ENCODE peak calls at places on chromosomes 5 and 9, in eight cellular contexts. J is MM.1S, W is WTC11, O is cardiac fibroblast, V is PC-9, H is GM20000, Z is endothelial cell, G is breast epithelium. B is an unnamed sample.

GRCh38 chr9:136921718-136922117 is 22.8 kb downstream of the FBXW5 start:
- DNase-seq in W (no peak), G (no peak), H (no peak), O (no peak), V (no peak), Z (no peak), J (no peak), B (no peak)

GRCh38 chr9:18346761-18347160 is 127.2 kb upstream of the ADAMTSL1 start:
- DNase-seq in Z (no peak), H (no peak), V (no peak), O (no peak), W (no peak), J (no peak), G (no peak), B (no peak)

GRCh38 chr5:107487056-107487461 is 183.7 kb downstream of the EFNA5 start:
- DNase-seq in W (no peak), H (no peak), O (peak; percentile 71), V (no peak), Z (no peak), G (no peak), J (no peak), B (no peak)

GRCh38 chr9:78296893-78297671 is at the start of gene PSAT1:
- DNase-seq in Z (peak; percentile 87), J (peak; percentile 93), O (peak; percentile 95), H (peak; percentile 97), V (peak; percentile 96), W (peak; percentile 96), G (peak; percentile 68), B (peak; percentile 89)

GRCh38 chr5:80781356-80781755 is 126.6 kb upstream of the DHFR start:
- DNase-seq in J (no peak), H (no peak), W (no peak), Z (no peak), O (peak; percentile 7), G (no peak), V (peak; percentile 50), B (peak; percentile 64)

GRCh38 chr5:138438724-138439536 is at the start of gene REEP2:
- DNase-seq in W (peak; percentile 74), G (no peak), J (peak; percentile 65), O (peak; percentile 54), V (peak; percentile 36), Z (peak; percentile 65), H (peak; percentile 94), B (peak; percentile 64)

GRCh38 chr9:120619751-120620655 is 40.0 kb upstream of the CDK5RAP2 start:
- DNase-seq in V (peak; percentile 49), O (peak; percentile 81), W (peak; percentile 51), Z (peak; percentile 56), H (peak; percentile 70), J (peak; percentile 61), G (no peak), B (peak; percentile 54)

GRCh38 chr5:81965510-81965909 is 6.3 kb upstream of the ATG10 start:
- DNase-seq in J (no peak), V (no peak), H (no peak), O (peak; percentile 16), W (no peak), Z (no peak), G (no peak), B (no peak)

GRCh38 chr5:76111510-76112174 is 28.5 kb downstream of the SV2C start:
- DNase-seq in G (no peak), H (no peak), W (no peak), O (no peak), V (no peak), Z (no peak), J (no peak), B (peak; percentile 13)

GRCh38 chr5:73274870-73275756 is 102.1 kb downstream of the TMEM174 start:
- DNase-seq in H (no peak), W (no peak), J (no peak), Z (no peak), O (peak; percentile 31), G (no peak), V (no peak), B (no peak)

GRCh38 chr5:126819253-126819652 is 42.3 kb downstream of the LMNB1 start:
- DNase-seq in V (no peak), H (no peak), W (no peak), O (no peak), Z (no peak), J (no peak), G (no peak), B (no peak)

GRCh38 chr5:158511454-158511853 is 588.3 kb downstream of the EBF1 start:
- DNase-seq in J (no peak), O (no peak), G (no peak), H (peak; percentile 36), Z (no peak), W (no peak), V (no peak), B (no peak)

GRCh38 chr9:76374702-76375543 is 19.3 kb downstream of the RFK start:
- DNase-seq in G (no peak), H (no peak), W (peak; percentile 33), J (no peak), V (peak; percentile 85), O (peak; percentile 88), Z (peak; percentile 23), B (peak; percentile 80)

GRCh38 chr9:98951967-98952366 is 8.3 kb downstream of the COL15A1 start:
- DNase-seq in V (no peak), H (no peak), Z (no peak), W (no peak), G (no peak), O (no peak), J (no peak), B (no peak)

GRCh38 chr5:143968071-143968878 is 156.3 kb downstream of the HMHB1 start:
- DNase-seq in G (no peak), O (peak; percentile 59), J (peak; percentile 69), H (peak; percentile 44), V (peak; percentile 21), W (no peak), Z (no peak), B (peak; percentile 34)

GRCh38 chr9:107280543-107280942 is 2.5 kb upstream of the RAD23B start:
- DNase-seq in W (no peak), H (no peak), Z (no peak), O (no peak), V (peak; percentile 42), G (no peak), J (no peak), B (no peak)

GRCh38 chr9:88803551-88804288 is 187.5 kb upstream of the S1PR3 start:
- DNase-seq in O (peak; percentile 54), V (peak; percentile 55), J (no peak), Z (no peak), G (no peak), H (no peak), W (no peak), B (peak; percentile 4)

GRCh38 chr9:18447131-18447530 is 26.8 kb upstream of the ADAMTSL1 start:
- DNase-seq in W (no peak), O (no peak), Z (no peak), J (no peak), H (no peak), G (no peak), V (no peak), B (no peak)

DNA sequence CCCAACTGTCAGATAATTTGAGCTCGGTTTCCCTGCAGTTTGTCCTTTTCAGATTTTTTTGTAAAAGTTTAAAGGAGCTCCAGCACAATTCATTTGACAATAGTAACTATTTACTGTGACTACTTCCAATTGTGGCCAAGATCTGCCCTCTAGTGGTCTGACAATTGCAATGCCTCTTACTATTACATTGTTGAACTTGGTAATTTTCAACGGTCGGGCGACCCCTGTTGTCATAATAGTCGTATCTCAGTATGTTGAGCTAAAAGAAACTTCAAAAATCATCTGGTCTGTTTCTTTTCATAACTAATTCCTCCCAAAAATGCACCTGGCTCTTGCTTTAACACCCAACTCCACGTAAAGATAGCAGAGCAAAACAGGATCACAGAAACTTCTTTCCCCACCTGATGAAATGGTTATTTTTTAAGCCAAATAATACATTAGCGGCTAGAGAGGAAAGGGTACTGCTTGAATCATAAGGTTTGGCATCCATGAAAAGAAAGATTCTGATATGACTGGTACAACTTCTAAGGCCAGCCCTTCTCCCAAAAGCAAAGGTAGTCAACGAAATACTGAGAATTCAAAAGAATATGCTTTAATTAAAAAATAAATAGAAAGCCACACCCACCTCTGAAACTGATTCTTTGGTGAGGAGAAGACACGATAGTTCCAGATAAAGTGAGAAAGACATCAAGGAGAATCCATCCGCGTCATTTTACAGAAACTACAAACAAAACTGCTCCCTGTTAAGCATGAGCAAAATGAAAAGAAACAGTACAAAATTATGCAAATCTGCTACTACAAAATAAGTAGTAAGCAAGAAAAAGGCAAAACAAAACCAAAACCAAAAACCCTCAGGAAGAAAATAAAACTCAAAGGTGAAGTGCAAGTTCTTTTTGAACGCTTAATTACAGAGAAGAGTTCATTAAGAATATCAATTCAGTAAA is 76.9 kb upstream of the HTR4 start:
- DNase-seq in W (peak; percentile 59), V (peak; percentile 65), H (peak; percentile 52), J (peak; percentile 92), G (no peak), Z (peak; percentile 74), O (peak; percentile 94), B (peak; percentile 82)
- TF ChIP-seq CTCF in W (peak; percentile 64), V (peak; percentile 95), H (peak; percentile 90), J (peak; percentile 98), G (peak; percentile 79), Z (peak; percentile 95), O (peak; percentile 80), B (peak; percentile 91)

DNA sequence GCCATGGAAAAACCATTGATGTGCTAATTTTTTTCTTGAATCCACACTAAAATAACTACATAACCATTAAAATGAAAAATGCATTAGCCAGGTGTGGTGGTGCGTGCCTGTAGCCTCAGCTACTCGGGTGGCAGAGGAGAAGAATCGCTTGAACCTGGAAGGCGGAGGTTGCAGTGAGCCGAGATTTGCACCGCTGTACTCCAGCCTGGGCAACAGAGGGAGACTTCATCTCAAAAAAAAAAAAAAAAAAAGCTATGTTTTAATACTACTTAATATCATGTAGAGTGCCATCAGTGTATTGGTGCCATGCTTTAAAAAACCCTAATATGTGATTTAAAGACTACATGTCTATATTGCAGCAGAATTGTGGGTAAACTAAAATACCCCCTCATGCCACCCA is 58.9 kb downstream of the NDFIP1 start:
- DNase-seq in G (no peak), O (no peak), Z (no peak), W (no peak), J (no peak), V (no peak), H (no peak), B (no peak)
- TF ChIP-seq CTCF in G (no peak), O (peak; percentile 11), Z (no peak), W (no peak), J (no peak), V (peak; percentile 31), H (no peak), B (no peak)

DNA sequence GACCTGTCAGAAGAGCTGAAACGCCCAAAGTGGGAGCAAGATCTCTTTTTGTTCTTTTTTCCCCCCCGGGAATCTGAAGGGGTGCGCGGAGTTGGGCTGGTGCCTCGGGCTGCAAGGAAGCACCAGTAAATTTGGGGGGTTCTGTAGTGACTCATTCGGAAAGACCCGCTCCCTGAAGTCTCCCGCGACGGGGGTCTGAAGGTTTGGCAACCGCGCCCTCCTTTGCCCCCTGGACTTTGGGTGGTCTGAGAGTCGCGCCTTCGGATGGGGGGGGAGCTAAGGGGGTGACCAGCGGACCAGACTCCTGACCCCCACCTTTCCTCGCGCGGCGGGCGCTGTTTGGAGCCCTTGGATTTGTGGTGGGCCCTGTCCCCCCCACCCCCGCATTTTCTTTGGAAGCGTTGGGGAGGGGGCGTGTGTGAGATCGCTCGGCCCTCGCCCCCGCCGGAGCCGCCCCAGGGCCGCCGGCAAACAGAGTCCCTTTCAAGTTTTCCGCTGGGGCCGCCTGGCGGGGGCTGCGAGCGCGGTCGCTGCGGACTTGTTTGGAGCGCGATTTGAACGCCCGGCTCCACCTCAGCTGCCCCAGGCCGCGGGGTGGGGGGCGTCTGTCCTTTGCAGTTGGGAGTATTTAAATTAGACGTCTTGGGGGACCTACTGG is 2.0 kb downstream of the CXXC5 start:
- DNase-seq in O (no peak), H (peak; percentile 61), W (peak; percentile 72), Z (peak; percentile 73), V (no peak), G (no peak), J (peak; percentile 33), B (no peak)
- TF ChIP-seq CTCF in O (peak; percentile 24), H (peak; percentile 18), W (no peak), Z (peak; percentile 48), V (no peak), G (no peak), J (peak; percentile 27), B (peak; percentile 15)

GRCh38 chr5:61675015-61675692 is 343.1 kb downstream of the ZSWIM6 start:
- DNase-seq in Z (no peak), J (no peak), H (no peak), W (no peak), G (no peak), O (no peak), V (no peak), B (peak; percentile 53)
- TF ChIP-seq CTCF in Z (peak; percentile 17), J (no peak), H (no peak), W (no peak), G (no peak), O (no peak), V (no peak), B (no peak)